ENCODE peak calls at places on chromosomes 4 and X, in eight cellular contexts. R is SK-N-SH, N is psoas muscle, Y is HFF-Myc, B is fibroblast of mammary gland, Q is fibroblast of the aortic adventitia, Z is heart left ventricle, P is lower leg skin. A is an unnamed sample.

GRCh38 chr4:176656108-176656507 is 136.6 kb downstream of the VEGFC start:
- DNase-seq in R (no peak), N (no peak), Y (no peak), B (no peak), Q (peak), Z (no peak), P (no peak), A (no peak)

GRCh38 chr4:153465583-153465921 is 608 bp upstream of the TMEM131L start:
- DNase-seq in R (peak), N (peak), Y (peak), B (peak), Q (peak), Z (peak), P (peak), A (no peak)

GRCh38 chr4:114400531-114400930 is 198.1 kb upstream of the UGT8 start:
- DNase-seq in R (no peak), N (no peak), Y (no peak), B (peak), Q (no peak), Z (no peak), P (no peak), A (no peak)

GRCh38 chrX:53284684-53285447 is 3.5 kb upstream of the IQSEC2 start:
- DNase-seq in R (peak), N (peak), Y (no peak), B (peak), Q (peak), Z (peak), P (no peak), A (no peak)

GRCh38 chrX:53992589-53992988 is 51.7 kb downstream of the PHF8 start:
- DNase-seq in R (no peak), N (no peak), Y (no peak), B (no peak), Q (no peak), Z (no peak), P (no peak), A (no peak)

GRCh38 chr4:1055721-1056590 is 44.5 kb downstream of the FGFRL1 start:
- DNase-seq in R (peak), N (no peak), Y (no peak), B (peak), Q (peak), Z (no peak), P (no peak), A (peak)

GRCh38 chrX:39709364-39709763 is 388.4 kb downstream of the BCOR start:
- DNase-seq in R (no peak), N (no peak), Y (no peak), B (no peak), Q (no peak), Z (no peak), P (no peak), A (no peak)

GRCh38 chrX:20067709-20068315 is 48.9 kb downstream of the MAP7D2 start:
- DNase-seq in R (peak), N (peak), Y (peak), B (peak), Q (peak), Z (peak), P (peak), A (no peak)

GRCh38 chrX:2967012-2967411 is 37.9 kb upstream of the ARSD start:
- DNase-seq in R (no peak), N (no peak), Y (no peak), B (no peak), Q (no peak), Z (no peak), P (no peak), A (no peak)

GRCh38 chrX:2965965-2966364 is 36.8 kb upstream of the ARSD start:
- DNase-seq in R (no peak), N (no peak), Y (no peak), B (no peak), Q (no peak), Z (no peak), P (no peak), A (no peak)

GRCh38 chrX:2967584-2967983 is 38.4 kb upstream of the ARSD start:
- DNase-seq in R (no peak), N (no peak), Y (no peak), B (no peak), Q (no peak), Z (no peak), P (no peak), A (no peak)

GRCh38 chrX:2969021-2969420 is 37.3 kb upstream of the ARSH start:
- DNase-seq in R (no peak), N (no peak), Y (no peak), B (no peak), Q (no peak), Z (no peak), P (no peak), A (no peak)

DNA sequence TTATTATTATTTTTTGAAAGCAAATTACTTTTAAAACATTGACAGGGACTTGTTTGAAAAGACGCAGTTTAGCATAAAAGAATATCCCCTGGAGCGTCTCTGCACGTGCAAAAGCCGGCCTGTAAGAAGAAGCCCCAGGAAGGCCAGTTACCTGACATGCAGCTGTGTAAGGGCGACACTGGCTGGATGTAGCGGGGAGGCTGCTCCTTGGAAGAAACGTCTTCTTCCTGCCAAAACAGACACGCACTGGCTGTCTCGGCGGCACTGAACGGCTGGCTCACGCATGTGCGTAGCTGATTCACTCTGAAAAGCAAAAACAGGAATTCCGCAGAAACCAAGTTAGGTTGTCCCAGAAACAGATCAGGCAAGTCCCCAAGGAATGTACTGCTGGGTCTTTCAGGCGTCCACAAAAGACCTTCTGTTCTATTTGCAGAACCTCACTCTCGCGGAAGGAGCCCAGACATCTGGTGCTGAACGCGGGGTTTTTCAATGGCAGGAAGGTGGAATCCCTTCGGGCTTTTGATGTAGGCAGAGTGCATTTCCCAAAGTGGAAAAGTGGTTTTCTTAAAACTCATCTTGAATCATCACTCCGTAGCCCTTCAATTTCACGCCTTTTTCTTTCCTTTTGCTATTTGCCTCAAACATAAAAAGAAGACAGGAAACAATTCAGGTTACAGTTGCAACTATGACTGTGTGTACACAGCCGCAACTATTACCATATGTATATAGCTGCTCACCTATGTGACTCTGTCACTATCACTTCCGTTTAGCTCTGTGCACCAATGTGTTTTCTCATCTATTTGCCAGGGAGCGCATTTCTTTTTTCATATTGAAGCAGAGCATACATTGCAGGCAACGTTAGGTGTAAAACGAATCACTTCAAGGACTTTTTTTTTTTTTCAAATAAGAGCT is 38.1 kb upstream of the ARSH start:
- DNase-seq in R (no peak), N (no peak), Y (no peak), B (peak), Q (peak), Z (peak), P (peak), A (no peak)
- H3K4me3 ChIP-seq in R (peak), N (peak), Y (peak), B (peak), Q (peak), Z (peak), P (no peak), A (no peak)

DNA sequence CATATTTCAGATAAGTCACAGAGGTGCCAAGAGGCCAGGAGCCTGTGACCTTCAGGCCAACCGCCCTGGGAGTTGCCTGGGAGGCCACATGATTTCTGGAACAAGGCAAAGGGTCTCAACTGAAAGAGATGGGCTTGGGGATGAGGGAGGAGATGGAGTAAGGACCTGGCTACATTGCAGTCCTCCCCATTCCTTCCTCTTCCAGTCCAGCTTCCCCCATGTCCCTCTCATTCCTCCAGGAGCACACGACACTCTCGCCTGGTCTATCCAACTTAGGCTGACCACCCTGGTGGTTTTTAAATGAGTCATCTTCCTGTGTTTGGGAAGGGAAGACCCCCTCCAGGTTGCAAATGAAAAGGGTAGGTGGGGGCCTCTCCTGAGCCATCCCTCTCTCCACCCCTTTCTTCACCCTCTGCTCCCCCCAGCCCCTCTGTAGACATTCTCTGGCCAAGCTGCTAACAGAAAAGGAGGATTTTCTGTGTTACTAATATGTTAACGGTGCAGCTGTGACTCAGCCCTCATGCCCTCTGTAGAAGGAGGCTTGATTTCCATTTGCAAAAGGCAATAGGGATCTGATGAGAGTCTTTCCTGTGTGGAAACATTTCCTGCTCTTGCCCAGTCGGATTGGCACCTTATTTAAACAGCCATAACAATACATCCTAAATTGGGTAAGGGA is 79.2 kb downstream of the RTL5 start:
- DNase-seq in R (no peak), N (no peak), Y (no peak), B (peak), Q (peak), Z (no peak), P (no peak), A (no peak)
- H3K4me3 ChIP-seq in R (no peak), N (no peak), Y (no peak), B (no peak), Q (no peak), Z (no peak), P (no peak), A (no peak)

GRCh38 chr4:182807346-182807745 is 109.8 kb downstream of the DCTD start:
- DNase-seq in R (no peak), N (no peak), Y (no peak), B (no peak), Q (no peak), Z (no peak), P (no peak), A (no peak)
- H3K4me3 ChIP-seq in R (no peak), N (peak), Y (no peak), B (no peak), Q (no peak), Z (peak), P (no peak), A (no peak)

GRCh38 chr4:41880022-41880837 is 55.0 kb upstream of the TMEM33 start:
- DNase-seq in R (peak), N (no peak), Y (no peak), B (no peak), Q (no peak), Z (no peak), P (no peak), A (no peak)

GRCh38 chr4:41881931-41882621 is 53.2 kb upstream of the TMEM33 start:
- DNase-seq in R (peak), N (no peak), Y (no peak), B (no peak), Q (no peak), Z (no peak), P (no peak), A (no peak)

GRCh38 chr4:41879552-41879951 is 55.7 kb upstream of the TMEM33 start:
- DNase-seq in R (peak), N (no peak), Y (no peak), B (no peak), Q (no peak), Z (no peak), P (no peak), A (no peak)

GRCh38 chr4:41882622-41883347 is 52.4 kb upstream of the TMEM33 start:
- DNase-seq in R (peak), N (no peak), Y (no peak), B (peak), Q (peak), Z (no peak), P (no peak), A (peak)

GRCh38 chr4:41880840-41881831 is 54.1 kb upstream of the TMEM33 start:
- DNase-seq in R (peak), N (no peak), Y (no peak), B (no peak), Q (peak), Z (no peak), P (no peak), A (no peak)
- H3K4me3 ChIP-seq in R (peak), N (peak), Y (no peak), B (no peak), Q (peak), Z (peak), P (peak), A (no peak)

A was measured in Jurkat, Clone E6-1.